ENCODE peak calls at places on chromosomes 12 and 14, in eight cellular contexts. One of them, this sample, is unnamed.

GRCh38 chr12:12236896-12237295 is 29.9 kb downstream of the LRP6 start:
- DNase-seq in pancreas: no peak
- DNase-seq in adrenal gland: no peak
- DNase-seq in brain microvascular endothelial cell: no peak
- DNase-seq in dorsolateral prefrontal cortex: no peak
- DNase-seq in A673: peak; percentile 70
- DNase-seq in psoas muscle: no peak
- DNase-seq in kidney epithelial cell: no peak
- DNase-seq in this sample: no peak

GRCh38 chr14:105346880-105347586 is 32.5 kb downstream of the PACS2 start:
- DNase-seq in kidney epithelial cell: no peak
- DNase-seq in psoas muscle: no peak
- DNase-seq in brain microvascular endothelial cell: no peak
- DNase-seq in pancreas: no peak
- DNase-seq in A673: no peak
- DNase-seq in dorsolateral prefrontal cortex: no peak
- DNase-seq in adrenal gland: no peak
- DNase-seq in this sample: no peak

GRCh38 chr14:80850197-80850814 is 91.2 kb downstream of the CEP128 start:
- DNase-seq in kidney epithelial cell: no peak
- DNase-seq in brain microvascular endothelial cell: no peak
- DNase-seq in A673: peak; percentile 51
- DNase-seq in pancreas: no peak
- DNase-seq in adrenal gland: no peak
- DNase-seq in dorsolateral prefrontal cortex: no peak
- DNase-seq in psoas muscle: no peak
- DNase-seq in this sample: no peak

GRCh38 chr14:69818760-69819191 is 21.7 kb upstream of the SLC10A1 start:
- DNase-seq in A673: peak; percentile 80
- DNase-seq in kidney epithelial cell: peak; percentile 18
- DNase-seq in brain microvascular endothelial cell: peak; percentile 68
- DNase-seq in pancreas: peak; percentile 22
- DNase-seq in psoas muscle: peak; percentile 64
- DNase-seq in dorsolateral prefrontal cortex: no peak
- DNase-seq in adrenal gland: peak; percentile 50
- DNase-seq in this sample: no peak

GRCh38 chr14:102500190-102500661 is 9.3 kb downstream of the ANKRD9 start:
- DNase-seq in dorsolateral prefrontal cortex: no peak
- DNase-seq in brain microvascular endothelial cell: peak; percentile 83
- DNase-seq in kidney epithelial cell: no peak
- DNase-seq in psoas muscle: peak; percentile 93
- DNase-seq in pancreas: peak; percentile 40
- DNase-seq in adrenal gland: no peak
- DNase-seq in A673: peak; percentile 43
- DNase-seq in this sample: peak; percentile 55

GRCh38 chr14:68075382-68076029 is 255.9 kb downstream of the RAD51B start:
- DNase-seq in psoas muscle: no peak
- DNase-seq in pancreas: no peak
- DNase-seq in dorsolateral prefrontal cortex: no peak
- DNase-seq in adrenal gland: no peak
- DNase-seq in A673: no peak
- DNase-seq in kidney epithelial cell: no peak
- DNase-seq in brain microvascular endothelial cell: no peak
- DNase-seq in this sample: no peak

GRCh38 chr14:63203618-63204406 is 431 bp upstream of the RHOJ start:
- DNase-seq in A673: peak; percentile 95
- DNase-seq in adrenal gland: peak; percentile 43
- DNase-seq in dorsolateral prefrontal cortex: peak; percentile 69
- DNase-seq in psoas muscle: peak; percentile 80
- DNase-seq in brain microvascular endothelial cell: peak; percentile 97
- DNase-seq in pancreas: peak; percentile 55
- DNase-seq in kidney epithelial cell: peak; percentile 89
- DNase-seq in this sample: peak; percentile 60

GRCh38 chr14:87351007-87351406 is 642.0 kb downstream of the GALC start:
- DNase-seq in adrenal gland: no peak
- DNase-seq in psoas muscle: no peak
- DNase-seq in kidney epithelial cell: no peak
- DNase-seq in dorsolateral prefrontal cortex: no peak
- DNase-seq in brain microvascular endothelial cell: no peak
- DNase-seq in A673: no peak
- DNase-seq in pancreas: no peak
- DNase-seq in this sample: no peak

GRCh38 chr12:92421701-92422100 is 276.1 kb upstream of the BTG1 start:
- DNase-seq in psoas muscle: no peak
- DNase-seq in pancreas: no peak
- DNase-seq in dorsolateral prefrontal cortex: no peak
- DNase-seq in brain microvascular endothelial cell: peak; percentile 16
- DNase-seq in adrenal gland: no peak
- DNase-seq in kidney epithelial cell: no peak
- DNase-seq in A673: no peak
- DNase-seq in this sample: no peak

GRCh38 chr14:30874999-30875787 is 834 bp downstream of the COCH start:
- DNase-seq in kidney epithelial cell: no peak
- DNase-seq in psoas muscle: peak; percentile 52
- DNase-seq in brain microvascular endothelial cell: no peak
- DNase-seq in dorsolateral prefrontal cortex: no peak
- DNase-seq in A673: peak; percentile 45
- DNase-seq in adrenal gland: no peak
- DNase-seq in pancreas: peak; percentile 14
- DNase-seq in this sample: no peak
- H3K27me3 ChIP-seq in kidney epithelial cell: peaks cover 20% of the 10 kb centered on the region
- H3K27me3 ChIP-seq in psoas muscle: no peaks in the 10 kb centered on the region
- H3K27me3 ChIP-seq in brain microvascular endothelial cell: peaks cover 11% of the 10 kb centered on the region
- H3K27me3 ChIP-seq in dorsolateral prefrontal cortex: peaks cover 31% of the 10 kb centered on the region
- H3K27me3 ChIP-seq in A673: no peaks in the 10 kb centered on the region
- H3K27me3 ChIP-seq in adrenal gland: peaks cover 24% of the 10 kb centered on the region
- H3K27me3 ChIP-seq in pancreas: peaks cover 3% of the 10 kb centered on the region
- H3K27me3 ChIP-seq in this sample: no peaks in the 10 kb centered on the region

GRCh38 chr12:111094157-111094772 is 173.9 kb upstream of the MYL2 start:
- DNase-seq in adrenal gland: no peak
- DNase-seq in psoas muscle: no peak
- DNase-seq in kidney epithelial cell: no peak
- DNase-seq in brain microvascular endothelial cell: no peak
- DNase-seq in A673: no peak
- DNase-seq in pancreas: no peak
- DNase-seq in dorsolateral prefrontal cortex: no peak
- DNase-seq in this sample: peak; percentile 54
- H3K27me3 ChIP-seq in adrenal gland: peaks cover 7% of the 10 kb centered on the region
- H3K27me3 ChIP-seq in psoas muscle: peaks cover 4% of the 10 kb centered on the region
- H3K27me3 ChIP-seq in kidney epithelial cell: peaks cover 8% of the 10 kb centered on the region
- H3K27me3 ChIP-seq in brain microvascular endothelial cell: no peaks in the 10 kb centered on the region
- H3K27me3 ChIP-seq in A673: no peaks in the 10 kb centered on the region
- H3K27me3 ChIP-seq in pancreas: no peaks in the 10 kb centered on the region
- H3K27me3 ChIP-seq in dorsolateral prefrontal cortex: no peaks in the 10 kb centered on the region
- H3K27me3 ChIP-seq in this sample: no peaks in the 10 kb centered on the region

GRCh38 chr14:36647417-36647826 is 14.2 kb upstream of the PAX9 start:
- DNase-seq in psoas muscle: no peak
- DNase-seq in kidney epithelial cell: no peak
- DNase-seq in A673: no peak
- DNase-seq in pancreas: no peak
- DNase-seq in adrenal gland: no peak
- DNase-seq in brain microvascular endothelial cell: no peak
- DNase-seq in dorsolateral prefrontal cortex: no peak
- DNase-seq in this sample: no peak

GRCh38 chr14:36647827-36648753 is 13.6 kb upstream of the PAX9 start:
- DNase-seq in pancreas: peak; percentile 27
- DNase-seq in brain microvascular endothelial cell: peak; percentile 8
- DNase-seq in psoas muscle: peak; percentile 66
- DNase-seq in adrenal gland: no peak
- DNase-seq in A673: peak; percentile 87
- DNase-seq in kidney epithelial cell: no peak
- DNase-seq in dorsolateral prefrontal cortex: no peak
- DNase-seq in this sample: no peak

GRCh38 chr14:36649872-36650650 is 11.6 kb upstream of the PAX9 start:
- DNase-seq in adrenal gland: no peak
- DNase-seq in pancreas: no peak
- DNase-seq in brain microvascular endothelial cell: no peak
- DNase-seq in dorsolateral prefrontal cortex: no peak
- DNase-seq in psoas muscle: no peak
- DNase-seq in kidney epithelial cell: no peak
- DNase-seq in A673: no peak
- DNase-seq in this sample: no peak

GRCh38 chr14:36652542-36653201 is 9.0 kb upstream of the PAX9 start:
- DNase-seq in kidney epithelial cell: no peak
- DNase-seq in psoas muscle: no peak
- DNase-seq in dorsolateral prefrontal cortex: no peak
- DNase-seq in pancreas: no peak
- DNase-seq in A673: peak; percentile 33
- DNase-seq in adrenal gland: no peak
- DNase-seq in brain microvascular endothelial cell: no peak
- DNase-seq in this sample: no peak

GRCh38 chr14:36646664-36647416 is 14.8 kb upstream of the PAX9 start:
- DNase-seq in adrenal gland: no peak
- DNase-seq in dorsolateral prefrontal cortex: no peak
- DNase-seq in brain microvascular endothelial cell: no peak
- DNase-seq in kidney epithelial cell: no peak
- DNase-seq in pancreas: peak; percentile 38
- DNase-seq in psoas muscle: peak; percentile 70
- DNase-seq in A673: peak; percentile 82
- DNase-seq in this sample: no peak
- H3K27me3 ChIP-seq in adrenal gland: peaks cover 69% of the 10 kb centered on the region
- H3K27me3 ChIP-seq in dorsolateral prefrontal cortex: peaks cover 75% of the 10 kb centered on the region
- H3K27me3 ChIP-seq in brain microvascular endothelial cell: peaks cover 56% of the 10 kb centered on the region
- H3K27me3 ChIP-seq in kidney epithelial cell: peaks cover 44% of the 10 kb centered on the region
- H3K27me3 ChIP-seq in pancreas: peaks cover 41% of the 10 kb centered on the region
- H3K27me3 ChIP-seq in psoas muscle: peaks cover 4% of the 10 kb centered on the region
- H3K27me3 ChIP-seq in A673: no peaks in the 10 kb centered on the region
- H3K27me3 ChIP-seq in this sample: peaks cover 16% of the 10 kb centered on the region

DNA sequence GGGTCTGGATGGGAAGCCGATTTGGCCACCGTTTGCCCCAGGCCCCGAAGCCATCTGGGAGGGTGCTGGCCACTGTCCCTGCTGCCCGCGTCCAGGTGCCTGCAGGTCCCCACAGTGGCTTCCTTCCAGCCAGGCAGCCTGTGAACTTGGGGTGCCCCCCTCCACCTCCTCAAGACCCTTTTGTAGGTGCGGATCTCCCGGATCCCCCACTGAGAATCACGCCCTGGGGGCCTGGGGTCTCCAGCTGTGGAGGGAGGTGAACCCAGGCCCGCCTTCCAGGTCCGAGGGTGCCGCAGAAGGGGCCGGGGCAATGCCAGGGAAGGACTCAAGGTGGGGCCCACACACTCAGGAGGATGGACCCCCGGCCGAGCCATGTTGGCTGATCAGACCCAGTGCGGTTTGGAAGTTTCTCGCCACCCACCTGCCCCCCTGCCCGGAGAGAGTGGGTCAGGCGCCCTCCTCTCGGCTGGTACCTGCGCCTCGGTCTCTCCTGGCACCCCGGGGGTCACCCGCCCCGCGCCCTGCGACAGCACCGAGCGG is 1.7 kb downstream of the MMP17 start:
- DNase-seq in dorsolateral prefrontal cortex: no peak
- DNase-seq in adrenal gland: peak; percentile 14
- DNase-seq in brain microvascular endothelial cell: no peak
- DNase-seq in psoas muscle: no peak
- DNase-seq in pancreas: no peak
- DNase-seq in A673: peak; percentile 36
- DNase-seq in kidney epithelial cell: no peak
- DNase-seq in this sample: no peak
- H3K27me3 ChIP-seq in dorsolateral prefrontal cortex: no peaks in the 10 kb centered on the region
- H3K27me3 ChIP-seq in adrenal gland: peaks cover 58% of the 10 kb centered on the region
- H3K27me3 ChIP-seq in brain microvascular endothelial cell: no peaks in the 10 kb centered on the region
- H3K27me3 ChIP-seq in psoas muscle: no peaks in the 10 kb centered on the region
- H3K27me3 ChIP-seq in pancreas: peaks cover 4% of the 10 kb centered on the region
- H3K27me3 ChIP-seq in A673: no peaks in the 10 kb centered on the region
- H3K27me3 ChIP-seq in kidney epithelial cell: peaks cover 65% of the 10 kb centered on the region
- H3K27me3 ChIP-seq in this sample: peaks cover 16% of the 10 kb centered on the region

DNA sequence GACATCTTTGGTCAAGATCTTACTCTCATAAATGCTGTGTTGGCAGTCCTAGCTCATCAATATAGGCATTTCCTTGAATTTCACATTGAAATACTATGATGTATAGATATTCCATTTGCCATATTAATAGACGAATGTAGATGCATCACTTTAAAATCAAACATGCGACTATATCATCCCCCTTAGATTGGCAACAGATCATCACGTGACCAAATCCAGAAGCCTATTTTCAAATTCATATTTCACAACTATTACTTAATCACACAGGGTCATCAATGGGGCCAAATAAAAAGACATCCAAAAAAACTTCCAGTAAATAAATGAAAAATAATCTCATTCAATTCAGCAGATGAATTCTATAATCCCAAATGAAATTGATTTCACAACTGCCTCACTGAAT is 15.3 kb downstream of the LMO3 start:
- DNase-seq in brain microvascular endothelial cell: no peak
- DNase-seq in dorsolateral prefrontal cortex: no peak
- DNase-seq in pancreas: no peak
- DNase-seq in kidney epithelial cell: no peak
- DNase-seq in A673: no peak
- DNase-seq in adrenal gland: no peak
- DNase-seq in psoas muscle: no peak
- DNase-seq in this sample: no peak
- H3K27me3 ChIP-seq in brain microvascular endothelial cell: no peaks in the 10 kb centered on the region
- H3K27me3 ChIP-seq in dorsolateral prefrontal cortex: no peaks in the 10 kb centered on the region
- H3K27me3 ChIP-seq in pancreas: no peaks in the 10 kb centered on the region
- H3K27me3 ChIP-seq in kidney epithelial cell: no peaks in the 10 kb centered on the region
- H3K27me3 ChIP-seq in A673: no peaks in the 10 kb centered on the region
- H3K27me3 ChIP-seq in adrenal gland: no peaks in the 10 kb centered on the region
- H3K27me3 ChIP-seq in psoas muscle: no peaks in the 10 kb centered on the region
- H3K27me3 ChIP-seq in this sample: no peaks in the 10 kb centered on the region

GRCh38 chr14:92905667-92906066 is 17.3 kb upstream of the CHGA start:
- DNase-seq in kidney epithelial cell: no peak
- DNase-seq in pancreas: no peak
- DNase-seq in adrenal gland: no peak
- DNase-seq in dorsolateral prefrontal cortex: no peak
- DNase-seq in A673: no peak
- DNase-seq in psoas muscle: no peak
- DNase-seq in brain microvascular endothelial cell: no peak
- DNase-seq in this sample: no peak

GRCh38 chr14:92900660-92901059 is 22.3 kb upstream of the CHGA start:
- DNase-seq in kidney epithelial cell: no peak
- DNase-seq in dorsolateral prefrontal cortex: no peak
- DNase-seq in A673: no peak
- DNase-seq in adrenal gland: no peak
- DNase-seq in pancreas: no peak
- DNase-seq in brain microvascular endothelial cell: no peak
- DNase-seq in psoas muscle: no peak
- DNase-seq in this sample: no peak

GRCh38 chr14:92902726-92903125 is 20.2 kb upstream of the CHGA start:
- DNase-seq in brain microvascular endothelial cell: no peak
- DNase-seq in psoas muscle: no peak
- DNase-seq in dorsolateral prefrontal cortex: no peak
- DNase-seq in pancreas: no peak
- DNase-seq in A673: no peak
- DNase-seq in adrenal gland: no peak
- DNase-seq in kidney epithelial cell: no peak
- DNase-seq in this sample: no peak

GRCh38 chr14:92902191-92902590 is 20.8 kb upstream of the CHGA start:
- DNase-seq in brain microvascular endothelial cell: no peak
- DNase-seq in adrenal gland: no peak
- DNase-seq in kidney epithelial cell: no peak
- DNase-seq in dorsolateral prefrontal cortex: no peak
- DNase-seq in psoas muscle: no peak
- DNase-seq in pancreas: no peak
- DNase-seq in A673: no peak
- DNase-seq in this sample: no peak

DNA sequence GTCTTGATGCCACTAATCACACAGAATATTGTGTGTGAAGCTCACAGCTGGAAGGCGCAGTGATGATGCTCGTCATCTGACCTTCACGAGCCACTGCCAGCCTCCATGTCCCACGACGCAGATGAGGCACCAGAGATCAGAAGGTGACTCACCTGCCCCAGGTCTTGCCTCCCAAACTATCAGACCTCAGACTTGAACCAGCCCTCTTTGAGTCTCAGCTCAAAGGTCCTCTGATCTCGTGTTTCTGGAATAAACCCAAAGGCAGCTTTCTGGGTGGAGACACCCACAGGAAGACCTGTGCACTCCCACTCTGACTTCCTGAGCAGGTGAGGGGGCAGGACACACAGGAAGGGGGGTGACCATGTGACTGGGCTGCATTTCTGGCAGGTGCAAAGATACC is 19.6 kb upstream of the CHGA start:
- DNase-seq in A673: no peak
- DNase-seq in pancreas: no peak
- DNase-seq in kidney epithelial cell: no peak
- DNase-seq in adrenal gland: no peak
- DNase-seq in brain microvascular endothelial cell: no peak
- DNase-seq in dorsolateral prefrontal cortex: no peak
- DNase-seq in psoas muscle: no peak
- DNase-seq in this sample: no peak
- H3K27me3 ChIP-seq in A673: peaks cover 41% of the 10 kb centered on the region
- H3K27me3 ChIP-seq in pancreas: no peaks in the 10 kb centered on the region
- H3K27me3 ChIP-seq in kidney epithelial cell: peaks cover 20% of the 10 kb centered on the region
- H3K27me3 ChIP-seq in adrenal gland: peaks cover 9% of the 10 kb centered on the region
- H3K27me3 ChIP-seq in brain microvascular endothelial cell: no peaks in the 10 kb centered on the region
- H3K27me3 ChIP-seq in dorsolateral prefrontal cortex: no peaks in the 10 kb centered on the region
- H3K27me3 ChIP-seq in psoas muscle: no peaks in the 10 kb centered on the region
- H3K27me3 ChIP-seq in this sample: no peaks in the 10 kb centered on the region